ENCODE peak calls at places on chromosomes 6 and 20, in five cellular contexts. M is kidney epithelial cell, H is mammary epithelial cell, V is epithelial cell of proximal tubule, W is AG09309. D is an unnamed sample.

GRCh38 chr6:30074331-30075093 is 1.1 kb downstream of the RNF39 start:
- DNase-seq in M (no peak), H (no peak), V (no peak), W (no peak), D (peak)

GRCh38 chr20:62953839-62954703 is 1.6 kb downstream of the SLC17A9 start:
- DNase-seq in M (no peak), H (no peak), V (no peak), W (no peak), D (no peak)

GRCh38 chr20:62710886-62711702 is 2.5 kb downstream of the NTSR1 start:
- DNase-seq in M (no peak), H (peak), V (no peak), W (no peak), D (peak)

GRCh38 chr6:117432273-117432672 is 6.5 kb upstream of the ROS1 start:
- DNase-seq in M (no peak), H (no peak), V (no peak), W (no peak), D (no peak)

GRCh38 chr6:168017629-168018028 is 20.2 kb downstream of the KIF25 start:
- DNase-seq in M (no peak), H (no peak), V (no peak), W (no peak), D (no peak)

GRCh38 chr6:36933102-36933501 is 21.4 kb upstream of the PI16 start:
- DNase-seq in M (no peak), H (peak), V (no peak), W (no peak), D (peak)

GRCh38 chr20:62573856-62574611 is 68.3 kb upstream of the SLCO4A1 start:
- DNase-seq in M (no peak), H (no peak), V (no peak), W (no peak), D (no peak)

GRCh38 chr6:135577059-135577538 is 79.6 kb upstream of the AHI1 start:
- DNase-seq in M (no peak), H (no peak), V (no peak), W (no peak), D (no peak)

GRCh38 chr20:25314497-25315417 is 66.9 kb downstream of the PYGB start:
- DNase-seq in M (no peak), H (no peak), V (no peak), W (no peak), D (peak)

DNA sequence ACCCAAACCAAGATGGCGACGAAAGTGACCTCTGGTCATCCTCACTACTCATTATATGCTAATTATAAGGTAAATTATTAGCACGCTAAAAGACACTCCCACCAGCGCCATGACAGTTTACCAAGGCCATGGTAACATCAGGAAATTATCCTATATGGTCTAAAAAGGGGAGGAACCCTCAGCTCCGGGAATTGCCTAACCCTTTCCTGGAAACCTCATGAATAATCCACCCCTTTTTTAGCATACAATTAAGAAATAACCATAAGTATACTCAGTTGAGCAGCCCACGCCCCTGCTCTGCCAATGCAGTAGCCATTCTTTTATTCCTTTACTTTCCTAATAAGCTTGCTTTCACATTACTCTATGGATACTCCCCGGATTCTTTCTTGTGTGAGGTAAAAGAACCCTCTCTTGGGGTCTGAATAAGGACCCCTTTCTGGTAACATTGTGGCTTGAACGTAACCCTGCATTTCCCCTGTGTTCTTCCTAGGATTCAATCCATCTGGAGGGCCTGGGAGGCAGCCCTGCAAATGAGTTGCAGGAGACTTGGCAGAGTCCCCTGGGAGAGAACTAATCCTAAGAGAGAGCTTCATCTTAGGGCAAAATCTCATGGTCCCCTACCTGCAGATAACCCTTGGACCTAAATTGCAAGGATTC is 225.6 kb upstream of the JARID2 start:
- DNase-seq in M (no peak), H (no peak), V (no peak), W (no peak), D (no peak)
- H3K4me3 ChIP-seq in M (no peak), H (no peak), V (no peak), W (no peak), D (no peak)

DNA sequence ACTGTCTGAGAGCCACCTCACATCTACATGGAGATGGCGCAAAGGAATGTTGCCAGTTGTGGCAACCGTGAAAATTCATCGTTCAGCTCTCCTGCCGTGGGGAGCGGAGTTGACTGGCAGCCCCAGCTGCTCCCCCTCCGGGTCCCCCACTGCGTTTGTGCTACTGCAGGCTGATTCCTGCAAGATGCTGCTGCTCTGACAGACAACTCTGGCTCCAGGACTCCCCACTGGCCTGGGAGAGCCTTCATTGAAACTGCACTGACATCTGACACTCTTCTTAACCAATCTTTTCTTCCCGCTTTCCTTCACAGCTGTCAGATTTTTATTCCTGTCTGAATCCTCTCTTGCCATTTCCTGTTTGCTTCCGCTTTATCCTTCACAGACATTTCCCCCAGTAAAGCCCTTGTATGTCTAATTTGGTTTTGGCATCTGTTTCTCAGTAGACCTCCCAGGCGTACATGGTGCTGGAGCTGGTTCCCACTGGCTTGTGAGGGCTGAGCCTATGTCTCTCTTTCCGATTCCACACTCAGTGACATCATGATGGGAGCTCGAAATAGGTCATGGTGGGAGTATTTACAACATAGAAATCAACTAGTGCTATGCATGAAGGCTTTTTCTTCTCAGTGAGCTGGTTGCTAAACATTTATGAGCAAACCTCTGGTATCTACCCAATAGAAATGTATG is 9.5 kb upstream of the ATRN start:
- DNase-seq in M (no peak), H (no peak), V (no peak), W (no peak), D (no peak)
- H3K4me3 ChIP-seq in M (no peak), H (no peak), V (no peak), W (no peak), D (no peak)

GRCh38 chr6:56714273-56714672 is 71.6 kb upstream of the DST start:
- DNase-seq in M (no peak), H (no peak), V (no peak), W (no peak), D (peak)
- H3K4me3 ChIP-seq in M (no peak), H (no peak), V (no peak), W (no peak), D (no peak)

GRCh38 chr6:28977351-28978136 is 27.6 kb downstream of the ZNF311 start:
- DNase-seq in M (no peak), H (peak), V (no peak), W (peak), D (peak)
- H3K4me3 ChIP-seq in M (peak), H (no peak), V (peak), W (peak), D (peak)

GRCh38 chr20:56690531-56691175 is 61.5 kb downstream of the TFAP2C start:
- DNase-seq in M (no peak), H (peak), V (no peak), W (no peak), D (peak)

GRCh38 chr20:56691325-56691990 is 62.4 kb downstream of the TFAP2C start:
- DNase-seq in M (no peak), H (peak), V (no peak), W (no peak), D (no peak)

GRCh38 chr20:56689318-56689717 is 60.2 kb downstream of the TFAP2C start:
- DNase-seq in M (no peak), H (peak), V (no peak), W (peak), D (peak)

GRCh38 chr20:56688106-56688505 is 59.0 kb downstream of the TFAP2C start:
- DNase-seq in M (no peak), H (no peak), V (no peak), W (no peak), D (no peak)

DNA sequence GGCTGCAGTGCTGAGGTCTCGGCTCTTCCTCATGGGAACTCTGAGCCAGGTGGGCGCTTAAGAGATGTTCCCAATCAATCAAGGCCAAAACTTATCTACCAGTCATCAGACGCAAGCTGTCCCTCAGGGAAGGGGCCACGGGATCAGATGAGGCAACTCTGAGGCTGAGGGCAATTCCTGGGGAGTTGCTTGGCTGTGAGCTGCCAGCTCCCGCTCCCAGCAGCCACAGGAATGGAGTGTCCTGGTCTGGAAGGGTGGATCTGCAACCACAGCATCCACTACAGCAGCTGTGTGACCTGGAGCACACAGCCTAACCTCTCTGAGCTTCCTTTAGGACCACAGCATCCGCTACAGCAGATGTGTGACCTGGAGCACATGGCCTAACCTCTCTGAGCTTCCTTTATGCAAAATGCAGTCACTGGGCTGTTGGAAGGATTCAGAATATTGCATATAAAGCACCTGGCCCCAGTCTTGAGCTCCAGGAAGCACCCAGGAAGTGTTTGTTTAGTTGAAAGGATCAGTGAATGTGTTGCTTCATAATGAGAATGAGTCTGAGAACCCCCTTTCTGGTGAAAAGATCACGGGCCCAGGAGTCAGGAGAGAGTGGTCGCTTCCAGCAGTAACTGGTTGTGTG is 60.9 kb downstream of the TFAP2C start:
- DNase-seq in M (no peak), H (peak), V (no peak), W (peak), D (peak)
- H3K4me3 ChIP-seq in M (no peak), H (no peak), V (no peak), W (no peak), D (peak)

GRCh38 chr6:147255948-147256674 is 51.9 kb downstream of the STXBP5 start:
- DNase-seq in M (no peak), H (no peak), V (no peak), W (no peak), D (no peak)

GRCh38 chr6:147257760-147258159 is 53.5 kb downstream of the STXBP5 start:
- DNase-seq in M (no peak), H (no peak), V (no peak), W (no peak), D (no peak)

GRCh38 chr6:147262943-147263342 is 58.7 kb downstream of the STXBP5 start:
- DNase-seq in M (no peak), H (no peak), V (no peak), W (no peak), D (no peak)

DNA sequence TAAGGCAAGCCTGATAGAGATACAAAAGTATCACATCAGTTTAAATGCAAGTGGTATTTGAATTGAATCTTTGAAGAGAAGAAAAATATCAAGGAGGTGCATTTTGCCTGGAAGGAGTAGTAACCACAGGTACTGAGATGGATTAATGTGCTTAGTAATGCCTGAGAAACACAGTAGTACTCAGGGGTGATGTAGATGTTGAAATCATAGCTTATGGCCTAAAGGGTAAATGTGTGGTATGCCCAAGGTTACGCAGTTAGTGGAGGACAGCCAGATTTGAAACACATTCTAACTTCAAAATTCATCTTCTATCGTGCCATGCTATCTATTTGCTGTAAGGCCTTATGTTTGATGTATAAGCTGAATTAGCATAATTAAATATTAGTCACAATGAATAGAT is 55.9 kb downstream of the STXBP5 start:
- DNase-seq in M (no peak), H (peak), V (no peak), W (no peak), D (no peak)
- H3K4me3 ChIP-seq in M (no peak), H (no peak), V (no peak), W (no peak), D (no peak)

GRCh38 chr6:154223296-154223695 is 133.3 kb downstream of the IPCEF1 start:
- DNase-seq in M (no peak), H (no peak), V (no peak), W (no peak), D (no peak)
- H3K4me3 ChIP-seq in M (no peak), H (no peak), V (no peak), W (no peak), D (no peak)

D was measured in PC-9.